ENCODE peak calls at places on chromosomes 12 and 14, in four cellular contexts. B is NCI-H1092, T is prostate gland, N is A673. V is an unnamed sample.
A peak's percentile ranks its signal among the peaks of the same experiment; 100 is the strongest.

GRCh38 chr12:69047990-69048389 is 115.0 kb upstream of the CPM start:
- DNase-seq in B (no peak), T (no peak), N (no peak), V (no peak)

GRCh38 chr14:94174622-94175402 is 690 bp downstream of the PPP4R4 start:
- DNase-seq in B (no peak), T (no peak), N (no peak), V (peak; percentile 70)

GRCh38 chr14:92207012-92207927 is 85.5 kb downstream of the CPSF2 start:
- DNase-seq in B (no peak), T (no peak), N (peak; percentile 26), V (no peak)

GRCh38 chr14:73634333-73634833 is 10.4 kb upstream of the DNAL1 start:
- DNase-seq in B (peak; percentile 35), T (peak; percentile 11), N (peak; percentile 59), V (peak; percentile 93)

GRCh38 chr14:75636100-75636692 is 24.5 kb downstream of the ERG28 start:
- DNase-seq in B (no peak), T (no peak), N (no peak), V (peak; percentile 73)

GRCh38 chr12:93402333-93403311 is 24.9 kb downstream of the NUDT4 start:
- DNase-seq in B (no peak), T (no peak), N (no peak), V (no peak)

GRCh38 chr14:92635031-92635430 is 113.4 kb downstream of the LGMN start:
- DNase-seq in B (peak; percentile 69), T (no peak), N (no peak), V (peak; percentile 85)

GRCh38 chr12:80382254-80382653 is 61.8 kb upstream of the PTPRQ start:
- DNase-seq in B (no peak), T (no peak), N (no peak), V (no peak)

GRCh38 chr12:59405992-59406391 is 189.8 kb upstream of the SLC16A7 start:
- DNase-seq in B (no peak), T (no peak), N (no peak), V (no peak)

GRCh38 chr12:56193025-56193578 is 3.8 kb upstream of the SMARCC2 start:
- DNase-seq in B (peak; percentile 83), T (peak; percentile 85), N (peak; percentile 92), V (peak; percentile 94)

GRCh38 chr12:113786107-113786506 is 180.0 kb downstream of the RBM19 start:
- DNase-seq in B (no peak), T (no peak), N (no peak), V (no peak)

GRCh38 chr14:94575730-94576585 is 5.3 kb upstream of the SERPINA5 start:
- DNase-seq in B (no peak), T (no peak), N (no peak), V (no peak)

GRCh38 chr14:94048676-94049624 is 22.8 kb downstream of the OTUB2 start:
- DNase-seq in B (peak; percentile 52), T (no peak), N (peak; percentile 84), V (peak; percentile 93)

GRCh38 chr12:116654216-116654743 is 83.6 kb downstream of the SPRING1 start:
- DNase-seq in B (no peak), T (no peak), N (no peak), V (no peak)

GRCh38 chr12:29844667-29845066 is 60.9 kb upstream of the TMTC1 start:
- DNase-seq in B (no peak), T (no peak), N (no peak), V (no peak)

V was measured in NCI-H69.